ENCODE peak calls at places on chromosomes 7 and 10, in seven cellular contexts. Y is fibroblast of lung, A is DND-41, C is keratinocyte, Q is aorta, T is vagina, M is neuronal stem cell. L is an unnamed sample.

GRCh38 chr7:110010379-110010778 is 1080.5 kb upstream of the LRRN3 start:
- DNase-seq in Y (no peak), A (no peak), C (no peak), Q (no peak), T (no peak), M (no peak), L (no peak)

GRCh38 chr7:110373514-110374258 is 717.2 kb upstream of the LRRN3 start:
- DNase-seq in Y (peak), A (no peak), C (no peak), Q (no peak), T (no peak), M (no peak), L (no peak)

GRCh38 chr7:74604326-74605020 is 53.0 kb upstream of the GTF2I start:
- DNase-seq in Y (no peak), A (no peak), C (no peak), Q (peak), T (no peak), M (no peak), L (peak)

GRCh38 chr7:22610258-22610657 is 110.3 kb upstream of the STEAP1B start:
- DNase-seq in Y (no peak), A (no peak), C (no peak), Q (no peak), T (no peak), M (no peak), L (no peak)

GRCh38 chr7:39829028-39829427 is 121.0 kb upstream of the CDK13 start:
- DNase-seq in Y (no peak), A (no peak), C (no peak), Q (no peak), T (no peak), M (no peak), L (no peak)

GRCh38 chr7:151661556-151661955 is 141.9 kb upstream of the RHEB start:
- DNase-seq in Y (no peak), A (no peak), C (no peak), Q (no peak), T (no peak), M (no peak), L (no peak)

GRCh38 chr7:22666732-22667131 is 60.3 kb upstream of the IL6 start:
- DNase-seq in Y (peak), A (no peak), C (no peak), Q (no peak), T (no peak), M (no peak), L (no peak)

GRCh38 chr7:44884553-44885393 is 557 bp downstream of the PURB start:
- DNase-seq in Y (peak), A (peak), C (no peak), Q (peak), T (no peak), M (peak), L (no peak)

GRCh38 chr7:2843711-2844152 is 376 bp downstream of the GNA12 start:
- DNase-seq in Y (peak), A (peak), C (no peak), Q (peak), T (no peak), M (no peak), L (no peak)

GRCh38 chr7:1124816-1125602 is 35.0 kb downstream of the ZFAND2A start:
- DNase-seq in Y (peak), A (no peak), C (no peak), Q (peak), T (no peak), M (no peak), L (no peak)

GRCh38 chr7:107372298-107372697 is 97.6 kb upstream of the GPR22 start:
- DNase-seq in Y (peak), A (no peak), C (no peak), Q (no peak), T (no peak), M (no peak), L (no peak)

GRCh38 chr10:110972231-110973134 is 53.1 kb downstream of the SHOC2 start:
- DNase-seq in Y (no peak), A (no peak), C (no peak), Q (no peak), T (no peak), M (no peak), L (no peak)

GRCh38 chr10:373015-373414 is 237.8 kb downstream of the ZMYND11 start:
- DNase-seq in Y (peak), A (no peak), C (no peak), Q (no peak), T (no peak), M (no peak), L (no peak)

GRCh38 chr7:26199301-26200112 is 1.0 kb downstream of the HNRNPA2B1 start:
- DNase-seq in Y (peak), A (peak), C (no peak), Q (peak), T (no peak), M (peak), L (peak)

GRCh38 chr10:87685832-87686589 is 26.3 kb downstream of the PAPSS2 start:
- DNase-seq in Y (peak), A (no peak), C (no peak), Q (no peak), T (no peak), M (no peak), L (no peak)

GRCh38 chr10:373516-374309 is 238.5 kb downstream of the ZMYND11 start:
- DNase-seq in Y (peak), A (peak), C (no peak), Q (peak), T (no peak), M (peak), L (no peak)

GRCh38 chr10:51000164-51000563 is 74.1 kb upstream of the PRKG1 start:
- DNase-seq in Y (peak), A (no peak), C (no peak), Q (no peak), T (no peak), M (no peak), L (no peak)

GRCh38 chr7:42076870-42077269 is 160.1 kb downstream of the GLI3 start:
- DNase-seq in Y (no peak), A (no peak), C (no peak), Q (no peak), T (no peak), M (no peak), L (no peak)

GRCh38 chr10:16439294-16439693 is 2.5 kb downstream of the PTER start:
- DNase-seq in Y (peak), A (no peak), C (no peak), Q (no peak), T (no peak), M (no peak), L (no peak)

GRCh38 chr10:2351566-2351965 is 614.2 kb upstream of the ADARB2 start:
- DNase-seq in Y (no peak), A (no peak), C (no peak), Q (no peak), T (no peak), M (no peak), L (no peak)

GRCh38 chr7:98935811-98936210 is 57.5 kb downstream of the TRRAP start:
- DNase-seq in Y (no peak), A (no peak), C (no peak), Q (no peak), T (no peak), M (no peak), L (no peak)

GRCh38 chr7:34075976-34076375 is 170.6 kb downstream of the BMPER start:
- DNase-seq in Y (no peak), A (no peak), C (no peak), Q (no peak), T (no peak), M (no peak), L (no peak)

GRCh38 chr10:130847170-130847569 is 464.4 kb downstream of the TCERG1L start:
- DNase-seq in Y (no peak), A (no peak), C (no peak), Q (no peak), T (no peak), M (no peak), L (no peak)

GRCh38 chr10:5963591-5963990 is 13.8 kb downstream of the IL15RA start:
- DNase-seq in Y (no peak), A (no peak), C (no peak), Q (no peak), T (no peak), M (no peak), L (no peak)

GRCh38 chr7:49852619-49853462 is 79.4 kb downstream of the VWC2 start:
- DNase-seq in Y (peak), A (peak), C (peak), Q (no peak), T (no peak), M (peak), L (no peak)

GRCh38 chr7:155885162-155886160 is 73.2 kb upstream of the SHH start:
- DNase-seq in Y (peak), A (no peak), C (no peak), Q (no peak), T (no peak), M (peak), L (no peak)

GRCh38 chr7:101814996-101815825 is 2.2 kb upstream of the CUX1 start:
- DNase-seq in Y (peak), A (peak), C (no peak), Q (peak), T (no peak), M (no peak), L (peak)

GRCh38 chr10:127243490-127244272 is 47.3 kb upstream of the INSYN2A start:
- DNase-seq in Y (peak), A (peak), C (no peak), Q (no peak), T (no peak), M (peak), L (no peak)

GRCh38 chr10:22042557-22043326 is 39.2 kb upstream of the DNAJC1 start:
- DNase-seq in Y (no peak), A (no peak), C (no peak), Q (no peak), T (no peak), M (peak), L (no peak)

GRCh38 chr7:152663926-152664325 is 12.0 kb downstream of the XRCC2 start:
- DNase-seq in Y (no peak), A (no peak), C (no peak), Q (no peak), T (no peak), M (no peak), L (no peak)

GRCh38 chr10:35813219-35813618 is 171.1 kb upstream of the FZD8 start:
- DNase-seq in Y (no peak), A (no peak), C (no peak), Q (no peak), T (no peak), M (no peak), L (no peak)

DNA sequence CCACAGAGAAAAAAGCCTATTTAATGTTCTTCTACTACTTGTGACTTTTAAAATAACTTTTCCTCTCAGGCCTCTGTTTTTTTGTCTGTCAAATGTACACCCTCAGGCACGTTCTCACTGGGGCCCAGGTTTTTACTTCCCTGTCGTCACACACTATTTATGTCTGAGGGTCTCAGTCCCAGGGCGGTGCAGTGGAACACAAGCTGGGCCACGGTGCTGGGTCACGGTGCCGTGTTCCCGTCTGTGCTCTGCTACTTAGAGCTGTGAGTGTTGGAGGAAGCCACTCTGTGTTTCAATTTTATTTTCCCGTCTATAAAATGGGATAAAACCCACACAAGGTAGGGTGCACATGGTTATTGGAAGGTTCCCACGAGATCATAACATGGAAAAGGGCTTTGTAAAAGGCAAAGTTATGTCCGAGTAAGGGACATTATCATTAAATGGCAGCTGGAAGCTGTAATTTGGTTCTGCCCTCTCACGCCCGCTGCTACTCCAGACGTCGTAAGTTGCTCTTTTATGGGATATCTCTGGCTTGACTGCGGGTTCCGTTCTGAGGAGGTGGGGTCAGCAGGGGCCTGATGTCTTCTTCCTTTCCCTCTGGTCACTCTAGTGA is 25.1 kb downstream of the ZNF775 start:
- DNase-seq in Y (no peak), A (peak), C (no peak), Q (no peak), T (no peak), M (no peak), L (no peak)
- H3K27ac ChIP-seq in Y (peak), A (peak), C (no peak), Q (peak), T (peak), M (peak), L (peak)

GRCh38 chr10:17989908-17990767 is 38.4 kb downstream of the SLC39A12 start:
- DNase-seq in Y (peak), A (no peak), C (peak), Q (no peak), T (no peak), M (no peak), L (no peak)
- H3K27ac ChIP-seq in Y (no peak), A (no peak), C (no peak), Q (no peak), T (no peak), M (no peak), L (no peak)

GRCh38 chr10:49175587-49176309 is 12.4 kb downstream of the TMEM273 start:
- DNase-seq in Y (no peak), A (no peak), C (no peak), Q (no peak), T (peak), M (no peak), L (no peak)

GRCh38 chr10:49174926-49175500 is 13.2 kb downstream of the TMEM273 start:
- DNase-seq in Y (no peak), A (no peak), C (no peak), Q (no peak), T (peak), M (no peak), L (no peak)

GRCh38 chr10:49177391-49178355 is 10.5 kb downstream of the TMEM273 start:
- DNase-seq in Y (peak), A (no peak), C (peak), Q (peak), T (peak), M (no peak), L (no peak)

GRCh38 chr10:49178489-49179471 is 9.4 kb downstream of the TMEM273 start:
- DNase-seq in Y (no peak), A (no peak), C (no peak), Q (no peak), T (peak), M (no peak), L (no peak)

DNA sequence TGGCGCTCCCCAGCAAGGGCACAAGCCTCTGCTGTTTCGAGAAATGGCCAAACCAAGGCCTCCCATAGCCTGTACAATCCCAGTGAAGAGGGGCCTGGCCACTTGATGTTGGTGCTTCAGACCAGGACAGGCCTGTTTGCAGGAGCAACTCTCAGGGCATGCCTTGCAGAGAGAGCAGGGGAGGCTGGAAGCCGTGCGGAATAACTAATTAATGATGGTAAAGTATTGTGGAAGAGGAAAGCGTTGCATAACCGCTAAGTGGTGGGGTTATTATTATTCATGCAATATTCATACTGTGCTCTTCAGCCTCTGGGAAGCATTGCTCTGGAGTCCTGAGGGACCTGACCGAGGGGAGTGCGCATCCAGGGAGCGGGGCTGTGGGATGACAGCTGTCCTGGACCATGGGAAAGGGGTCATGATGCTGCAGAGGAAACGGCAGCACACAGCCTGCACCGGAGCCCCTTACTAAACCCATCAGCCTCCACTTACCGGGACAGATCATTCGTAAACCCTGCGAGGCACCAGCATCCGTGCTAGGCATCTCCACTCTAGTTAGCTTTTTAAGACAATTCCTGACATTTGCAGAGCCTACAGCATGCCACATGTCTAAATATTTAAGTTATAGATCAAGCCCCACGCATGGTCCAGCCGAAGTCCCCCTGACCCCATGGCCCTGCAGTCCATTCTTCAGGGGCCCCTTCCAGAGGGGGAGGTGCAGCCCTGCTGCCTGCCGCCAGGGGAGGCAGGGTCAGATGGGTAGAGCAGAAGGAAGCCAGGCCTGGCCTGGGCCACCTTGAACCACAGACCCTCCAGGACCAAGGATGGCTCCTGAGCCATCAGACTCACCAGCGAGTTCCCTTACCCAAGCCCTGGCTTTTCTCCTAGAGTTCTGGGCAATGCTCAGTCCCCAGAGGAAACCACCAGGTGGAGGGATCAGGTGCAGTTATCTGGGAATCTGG is 11.6 kb downstream of the TMEM273 start:
- DNase-seq in Y (no peak), A (no peak), C (no peak), Q (no peak), T (peak), M (no peak), L (no peak)
- H3K27ac ChIP-seq in Y (peak), A (peak), C (peak), Q (no peak), T (no peak), M (no peak), L (peak)

DNA sequence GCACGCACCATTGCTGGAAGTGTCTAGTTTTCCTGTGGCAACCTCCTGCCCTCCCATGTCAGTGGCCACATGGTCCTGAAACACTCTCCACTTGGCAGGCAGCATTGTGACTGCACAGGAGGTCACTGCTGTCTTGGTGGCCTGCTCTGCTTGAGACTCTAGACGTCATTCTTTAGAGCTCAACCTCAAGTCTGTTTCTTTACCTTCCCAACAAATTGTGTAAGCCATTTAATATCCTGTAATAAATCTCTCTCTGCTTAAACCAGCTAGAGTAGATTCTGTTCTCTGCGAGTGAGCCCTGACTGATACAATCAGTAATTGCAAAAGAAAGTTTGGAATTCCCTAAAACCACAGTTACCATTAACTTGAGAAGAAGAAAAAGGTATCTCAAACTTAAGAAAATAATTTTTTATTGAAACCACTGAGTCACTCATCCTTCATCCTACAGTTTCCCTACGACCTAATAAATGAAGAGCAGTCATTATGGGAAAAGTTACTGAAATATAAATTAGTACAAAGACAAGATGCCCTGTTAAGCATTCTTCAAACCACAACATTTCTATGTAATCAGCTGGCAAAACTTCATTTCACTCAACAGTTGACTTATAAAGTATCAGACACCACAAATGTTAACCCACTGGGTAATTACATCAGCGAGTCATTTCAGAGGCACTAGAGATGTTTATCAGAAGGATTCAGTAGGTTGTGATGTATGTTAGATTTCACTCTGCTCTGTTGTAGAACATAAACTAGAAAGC is 18.0 kb downstream of the SLC25A13 start:
- DNase-seq in Y (peak), A (no peak), C (no peak), Q (no peak), T (no peak), M (no peak), L (no peak)
- H3K27ac ChIP-seq in Y (no peak), A (no peak), C (peak), Q (no peak), T (no peak), M (no peak), L (no peak)

DNA sequence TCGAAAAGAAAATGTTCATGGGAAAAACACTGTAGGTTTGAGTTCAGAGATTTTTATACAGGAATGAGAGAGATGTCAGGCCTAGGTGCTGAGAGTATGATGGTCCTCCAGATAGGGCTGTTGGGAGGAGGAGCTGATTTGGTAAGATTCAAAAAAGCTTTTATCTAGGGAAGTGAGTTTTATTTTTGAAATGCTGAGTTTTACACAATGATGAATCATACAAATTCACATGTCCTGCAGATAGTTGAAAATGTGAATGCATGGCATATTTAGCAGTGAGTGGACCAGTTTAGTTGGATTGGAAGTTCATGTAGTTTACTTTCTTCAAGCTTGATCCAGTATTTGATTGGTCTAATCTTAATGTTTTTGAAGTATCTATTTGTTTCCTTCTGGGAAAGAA is 154.8 kb downstream of the LRRC4 start:
- DNase-seq in Y (peak), A (no peak), C (no peak), Q (no peak), T (no peak), M (no peak), L (no peak)
- H3K27ac ChIP-seq in Y (no peak), A (no peak), C (no peak), Q (no peak), T (no peak), M (no peak), L (no peak)

DNA sequence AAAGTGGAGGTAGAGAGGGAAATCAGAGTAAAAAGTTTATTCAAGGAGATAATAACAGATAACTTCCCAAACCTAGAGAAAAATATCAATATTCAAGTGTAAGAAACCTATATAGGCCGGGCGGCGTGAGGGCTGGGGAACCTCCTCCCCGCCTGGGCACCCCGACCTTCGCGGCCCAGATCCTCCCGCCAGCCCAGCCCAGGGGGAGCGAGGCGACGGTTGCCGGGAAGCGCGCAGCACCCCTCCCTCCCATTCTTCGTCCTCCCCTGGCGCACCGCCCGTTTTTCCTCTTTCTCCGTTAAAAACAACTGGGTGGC is 32.4 kb upstream of the SFTPD start:
- DNase-seq in Y (no peak), A (no peak), C (no peak), Q (no peak), T (no peak), M (no peak), L (no peak)
- H3K27ac ChIP-seq in Y (no peak), A (no peak), C (no peak), Q (peak), T (peak), M (no peak), L (no peak)

L was measured in substantia nigra.